ENCODE peak calls at places on chromosomes 2 and 18, in four cellular contexts. R is H9; Y is astrocyte; J is CD4-positive, CD25-positive, alpha-beta regulatory T cell. A is an unnamed sample.

GRCh38 chr2:58347810-58348209 is 106.7 kb upstream of the FANCL start:
- DNase-seq in Y (no peak), J (no peak), R (no peak), A (no peak)

GRCh38 chr2:85445316-85446295 is 27.1 kb downstream of the SH2D6 start:
- DNase-seq in J (no peak), R (no peak), Y (peak; percentile 44), A (peak; percentile 79)

GRCh38 chr2:18701981-18702380 is 112.6 kb upstream of the NT5C1B start:
- DNase-seq in Y (peak; percentile 52), J (no peak), R (no peak), A (no peak)

GRCh38 chr2:105042189-105042588 is 4.3 kb downstream of the MRPS9 start:
- DNase-seq in J (no peak), Y (no peak), R (peak; percentile 34), A (no peak)

GRCh38 chr18:22385718-22386117 is 32.0 kb downstream of the CTAGE1 start:
- DNase-seq in R (no peak), J (no peak), Y (peak; percentile 88), A (no peak)

GRCh38 chr2:136308621-136309020 is 190.7 kb upstream of the CXCR4 start:
- DNase-seq in R (no peak), J (no peak), Y (no peak), A (peak; percentile 24)

GRCh38 chr18:2948038-2948437 is 64.9 kb downstream of the LPIN2 start:
- DNase-seq in Y (peak; percentile 33), R (no peak), J (no peak), A (no peak)

GRCh38 chr2:188495990-188496431 is 204.3 kb downstream of the GULP1 start:
- DNase-seq in R (no peak), Y (peak; percentile 67), J (no peak), A (no peak)

GRCh38 chr2:190641469-190641868 is 7.4 kb upstream of the NAB1 start:
- DNase-seq in R (no peak), J (no peak), Y (peak; percentile 62), A (no peak)

GRCh38 chr2:120436885-120437603 is 91.1 kb downstream of the INHBB start:
- DNase-seq in R (peak; percentile 89), J (no peak), Y (no peak), A (peak; percentile 22)

DNA sequence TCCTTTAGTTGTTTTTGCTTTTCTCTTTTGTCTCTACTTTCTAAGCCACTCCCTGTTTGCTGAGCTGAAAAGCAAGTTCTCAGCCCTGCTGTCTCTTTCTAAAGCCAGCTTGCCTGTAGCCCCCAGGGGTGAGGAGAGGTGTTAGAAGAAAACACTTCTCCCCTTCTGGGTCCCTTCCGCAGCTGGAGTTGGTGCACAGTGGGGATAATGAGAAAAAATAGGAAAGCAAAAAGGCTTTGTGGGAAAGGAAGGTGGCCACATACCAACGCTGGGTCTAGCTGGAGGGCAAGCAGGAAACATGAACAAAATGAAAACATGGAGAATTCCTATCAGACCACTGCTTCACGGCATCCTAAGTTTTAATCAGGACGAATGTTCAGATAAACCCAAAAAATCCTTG is 15.5 kb upstream of the SLC20A1 start:
- DNase-seq in J (no peak), R (no peak), Y (no peak), A (no peak)
- H3K4me1 ChIP-seq in J (peaks cover 42% of the 10 kb centered on the region), R (peaks cover 6% of the 10 kb centered on the region), Y (peaks cover 61% of the 10 kb centered on the region), A (peaks cover 43% of the 10 kb centered on the region)

GRCh38 chr2:67986258-67986657 is 76.5 kb downstream of the C1D start:
- DNase-seq in J (no peak), Y (no peak), R (no peak), A (no peak)
- H3K4me1 ChIP-seq in J (no peaks in the 10 kb centered on the region), Y (no peaks in the 10 kb centered on the region), R (no peaks in the 10 kb centered on the region), A (no peaks in the 10 kb centered on the region)

DNA sequence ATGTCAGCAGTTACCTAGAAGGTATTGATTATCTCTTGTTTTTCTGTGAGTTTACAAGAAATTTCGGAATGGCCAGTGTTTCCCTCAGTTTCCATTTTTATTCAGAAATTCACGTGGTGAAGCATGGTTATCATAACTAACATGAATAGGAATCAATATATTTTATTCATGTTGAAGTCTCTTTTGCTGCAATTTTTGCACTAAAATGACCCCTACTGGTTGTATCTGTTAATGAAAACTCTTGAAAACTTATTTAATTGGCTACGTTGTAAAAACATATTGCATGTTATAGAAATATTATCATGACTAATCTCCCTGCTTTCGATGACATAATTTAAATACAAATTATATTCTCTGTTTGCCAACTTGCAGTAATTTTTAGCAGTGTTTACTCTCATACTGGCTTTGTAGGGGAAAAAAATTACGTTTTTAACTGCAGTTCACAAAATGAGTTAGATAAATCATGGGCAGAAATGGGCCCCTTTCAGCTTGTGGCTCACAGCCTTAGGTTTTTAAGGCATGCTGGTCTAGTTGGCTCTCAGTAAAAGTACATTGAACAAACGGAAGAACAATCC is 3.5 kb downstream of the CRIM1 start:
- DNase-seq in Y (no peak), J (no peak), R (no peak), A (no peak)
- H3K4me1 ChIP-seq in Y (peaks cover 50% of the 10 kb centered on the region), J (peaks cover 24% of the 10 kb centered on the region), R (peaks cover 15% of the 10 kb centered on the region), A (peaks cover 46% of the 10 kb centered on the region)

GRCh38 chr2:218896501-218897393 is 16.1 kb downstream of the WNT10A start:
- DNase-seq in Y (peak; percentile 41), J (peak; percentile 86), R (peak; percentile 66), A (no peak)
- H3K4me1 ChIP-seq in Y (peaks cover 27% of the 10 kb centered on the region), J (peaks cover 68% of the 10 kb centered on the region), R (peaks cover 3% of the 10 kb centered on the region), A (peaks cover 24% of the 10 kb centered on the region)

GRCh38 chr2:232339121-232340081 is 39.1 kb upstream of the ALPP start:
- DNase-seq in J (no peak), Y (no peak), R (peak; percentile 80), A (no peak)

GRCh38 chr2:232341739-232342126 is 36.8 kb upstream of the ALPP start:
- DNase-seq in J (no peak), R (no peak), Y (no peak), A (no peak)

GRCh38 chr2:232340171-232340935 is 38.2 kb upstream of the ALPP start:
- DNase-seq in Y (no peak), R (no peak), J (no peak), A (no peak)

GRCh38 chr2:232342635-232343565 is 35.7 kb upstream of the ALPP start:
- DNase-seq in J (no peak), Y (no peak), R (no peak), A (no peak)

DNA sequence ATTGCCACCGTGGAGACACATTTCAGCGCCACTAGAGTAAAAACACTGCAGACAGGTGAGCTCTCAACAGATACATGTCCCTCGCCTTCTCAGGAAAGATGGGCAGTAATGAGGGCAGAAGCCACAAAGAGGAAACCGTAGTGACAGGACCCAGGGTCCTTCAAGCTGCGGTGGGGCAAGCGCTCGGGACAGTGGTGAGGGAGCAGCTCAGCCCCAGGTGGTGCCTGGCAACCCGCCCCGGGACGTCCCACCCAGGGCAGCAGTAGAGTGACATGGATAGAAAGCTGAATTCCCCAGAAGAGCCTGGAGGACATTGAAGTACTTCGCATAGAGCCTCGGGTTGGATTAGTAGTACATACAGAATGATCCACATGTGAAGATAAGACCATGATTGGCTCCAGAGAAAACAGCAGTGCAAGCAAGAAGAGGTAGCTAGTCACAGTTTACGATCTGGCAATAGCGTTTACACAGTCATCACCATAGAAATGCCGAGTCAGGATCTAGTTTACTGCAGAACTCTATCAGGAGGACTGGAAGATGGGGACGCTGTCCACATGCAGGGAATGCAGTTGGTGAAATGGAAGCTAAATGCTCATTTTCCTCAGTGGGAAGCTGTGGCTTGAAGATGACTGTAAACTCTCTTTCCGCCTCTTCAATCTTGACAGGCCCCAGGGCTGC is 37.4 kb upstream of the ALPP start:
- DNase-seq in R (no peak), J (no peak), Y (no peak), A (no peak)
- H3K4me1 ChIP-seq in R (no peaks in the 10 kb centered on the region), J (no peaks in the 10 kb centered on the region), Y (no peaks in the 10 kb centered on the region), A (no peaks in the 10 kb centered on the region)

DNA sequence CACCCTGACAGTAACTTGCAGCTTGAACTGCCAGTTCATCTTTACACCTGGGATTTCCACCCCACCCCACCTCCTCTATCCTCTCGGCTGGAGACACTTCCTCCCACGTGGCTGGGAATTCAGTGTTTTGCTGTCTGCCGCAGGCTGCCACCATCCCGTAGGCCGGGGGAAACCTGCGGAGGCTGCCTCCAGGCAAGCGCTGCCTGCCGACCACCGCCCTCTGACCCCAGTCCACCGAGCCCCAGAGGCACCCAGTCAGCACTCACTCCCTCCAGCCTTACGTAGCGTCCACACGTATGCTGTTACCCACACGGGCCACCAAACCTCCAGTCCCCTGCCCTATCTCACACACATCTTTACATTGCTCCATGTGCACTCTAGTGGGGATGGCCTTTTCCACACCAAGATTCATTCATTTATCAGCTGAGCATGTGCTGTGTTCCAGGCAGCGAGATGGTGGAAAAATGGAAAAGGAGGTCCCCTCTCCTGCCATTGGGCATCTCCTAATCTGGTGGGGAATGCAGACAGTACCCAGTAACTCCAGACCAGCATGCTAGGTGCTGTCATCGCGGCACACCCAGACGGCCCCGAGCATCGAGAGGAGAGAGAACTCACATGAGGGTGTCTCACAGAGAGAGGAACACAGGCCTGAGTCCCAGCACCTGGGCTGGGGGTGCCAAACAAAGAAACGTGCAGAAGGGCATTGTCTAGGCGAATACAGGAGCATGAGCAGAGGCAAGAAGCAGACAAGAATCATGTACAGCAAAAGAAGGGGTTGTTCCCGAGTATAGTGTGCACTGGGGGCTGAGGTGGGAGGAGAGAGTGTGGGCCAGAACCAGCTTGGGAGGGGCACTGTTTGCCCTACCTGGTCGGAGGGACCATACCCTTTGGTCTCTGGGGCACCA is 166.9 kb downstream of the SMAD7 start:
- DNase-seq in R (no peak), J (no peak), Y (no peak), A (no peak)
- H3K4me1 ChIP-seq in R (no peaks in the 10 kb centered on the region), J (peaks cover 14% of the 10 kb centered on the region), Y (peaks cover 46% of the 10 kb centered on the region), A (peaks cover 31% of the 10 kb centered on the region)

DNA sequence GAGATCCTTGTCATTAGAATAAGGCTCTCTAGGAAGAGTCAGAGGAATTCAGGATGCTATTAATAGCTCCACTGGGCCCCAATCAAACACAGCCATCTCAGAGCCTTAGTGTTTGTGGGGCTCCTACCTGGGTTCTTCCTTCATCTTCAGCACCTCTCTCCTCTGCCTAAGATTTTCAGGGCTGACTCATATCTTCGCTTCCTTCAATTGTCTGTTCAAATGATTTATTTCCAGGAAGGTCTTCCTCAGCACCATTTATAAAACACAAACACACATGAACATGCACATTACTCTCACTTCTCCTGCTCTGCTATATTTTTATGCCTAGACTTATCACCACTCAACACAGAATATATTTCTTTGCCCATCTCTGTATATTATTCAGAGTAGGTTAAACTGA is 119.5 kb downstream of the COL6A3 start:
- DNase-seq in J (no peak), R (no peak), Y (no peak), A (no peak)
- H3K4me1 ChIP-seq in J (peaks cover 4% of the 10 kb centered on the region), R (no peaks in the 10 kb centered on the region), Y (peaks cover 54% of the 10 kb centered on the region), A (peaks cover 32% of the 10 kb centered on the region)

DNA sequence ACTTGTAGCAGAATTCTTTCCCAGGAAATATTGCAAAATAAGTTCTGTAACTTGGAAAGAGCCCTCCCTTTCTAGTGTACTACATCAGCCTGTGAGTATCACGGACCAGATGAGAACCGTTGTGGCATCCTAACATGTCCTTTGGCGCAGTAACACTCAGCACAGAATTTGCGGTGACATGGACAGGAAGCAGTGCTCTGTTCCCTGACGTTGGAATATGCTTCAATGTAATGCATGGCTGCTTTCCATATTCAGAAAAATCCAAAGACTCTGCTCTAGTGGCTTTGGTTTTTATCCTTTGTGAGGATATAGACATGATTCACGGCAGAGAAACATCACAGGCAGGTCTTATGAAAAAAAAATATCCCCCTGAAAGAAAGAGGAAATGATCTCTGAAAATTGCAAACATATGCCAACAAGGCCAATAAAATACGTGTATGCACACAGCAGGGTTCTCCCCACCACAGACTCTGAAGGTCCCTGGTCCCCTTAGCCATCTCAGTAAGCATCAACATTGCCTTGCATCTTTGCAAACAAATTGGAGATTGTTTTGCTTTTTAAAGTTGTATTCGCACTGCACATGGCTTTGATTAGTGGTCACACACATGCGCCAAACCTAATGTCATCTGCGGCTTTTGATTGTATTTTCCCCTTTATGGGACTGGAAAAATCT is 122.8 kb downstream of the COPS8 start:
- DNase-seq in J (no peak), R (no peak), Y (peak; percentile 79), A (no peak)
- H3K4me1 ChIP-seq in J (no peaks in the 10 kb centered on the region), R (peaks cover 14% of the 10 kb centered on the region), Y (peaks cover 30% of the 10 kb centered on the region), A (peaks cover 18% of the 10 kb centered on the region)

A was measured in thyroid gland.